ENCODE peak calls at places on chromosomes 5 and 9, in five cellular contexts. K is GM12878, Q is HepG2, F is K562, Z is H1. Y is an unnamed sample.
A peak's percentile ranks its signal among the peaks of the same experiment; 100 is the strongest.

GRCh38 chr5:29005386-29005785 is 1967.0 kb upstream of the CDH9 start:
- DNase-seq in Z (no peak), F (peak; percentile 10), K (no peak), Q (peak; percentile 6), Y (peak; percentile 1)

GRCh38 chr9:90107864-90108263 is 503.1 kb downstream of the GADD45G start:
- DNase-seq in Q (no peak), Z (no peak), F (no peak), K (no peak), Y (no peak)

GRCh38 chr5:179289756-179290385 is 55.4 kb downstream of the ADAMTS2 start:
- DNase-seq in F (no peak), K (no peak), Z (no peak), Q (no peak), Y (no peak)

GRCh38 chr5:59066367-59067163 is 483.7 kb downstream of the RAB3C start:
- DNase-seq in F (no peak), Q (no peak), Z (no peak), K (no peak), Y (no peak)

GRCh38 chr5:66323142-66323890 is 179.2 kb downstream of the SREK1 start:
- DNase-seq in Z (no peak), K (no peak), Q (no peak), F (no peak), Y (peak; percentile 72)

GRCh38 chr5:130845049-130845765 is 319.8 kb downstream of the HINT1 start:
- DNase-seq in Z (no peak), F (no peak), K (no peak), Q (no peak), Y (no peak)

GRCh38 chr9:6412572-6413364 is at the start of gene UHRF2:
- DNase-seq in Q (peak; percentile 94), Z (peak; percentile 95), F (peak; percentile 95), K (peak; percentile 93), Y (peak; percentile 98)

GRCh38 chr5:66828551-66829421 is 232.6 kb downstream of the MAST4 start:
- DNase-seq in Q (peak; percentile 7), F (no peak), Z (no peak), K (no peak), Y (peak; percentile 39)

GRCh38 chr5:142087920-142088679 is 20.5 kb upstream of the NDFIP1 start:
- DNase-seq in K (no peak), Z (no peak), F (no peak), Q (no peak), Y (no peak)

GRCh38 chr5:54257366-54258118 is 52.8 kb downstream of the ARL15 start:
- DNase-seq in Q (no peak), K (no peak), Z (no peak), F (no peak), Y (no peak)

GRCh38 chr5:115573133-115573532 is 28.6 kb upstream of the FEM1C start:
- DNase-seq in F (no peak), Q (no peak), K (no peak), Z (no peak), Y (no peak)

GRCh38 chr5:54701179-54701578 is 183.6 kb downstream of the SNX18 start:
- DNase-seq in Q (no peak), Z (no peak), F (no peak), K (no peak), Y (no peak)

GRCh38 chr5:177317959-177318377 is 6.3 kb upstream of the MXD3 start:
- DNase-seq in Q (peak; percentile 75), K (no peak), F (peak; percentile 85), Z (no peak), Y (peak; percentile 73)
- TF ChIP-seq TAF1 in Q (no peak), K (no peak), F (no peak), Z (no peak), Y (no peak)

DNA sequence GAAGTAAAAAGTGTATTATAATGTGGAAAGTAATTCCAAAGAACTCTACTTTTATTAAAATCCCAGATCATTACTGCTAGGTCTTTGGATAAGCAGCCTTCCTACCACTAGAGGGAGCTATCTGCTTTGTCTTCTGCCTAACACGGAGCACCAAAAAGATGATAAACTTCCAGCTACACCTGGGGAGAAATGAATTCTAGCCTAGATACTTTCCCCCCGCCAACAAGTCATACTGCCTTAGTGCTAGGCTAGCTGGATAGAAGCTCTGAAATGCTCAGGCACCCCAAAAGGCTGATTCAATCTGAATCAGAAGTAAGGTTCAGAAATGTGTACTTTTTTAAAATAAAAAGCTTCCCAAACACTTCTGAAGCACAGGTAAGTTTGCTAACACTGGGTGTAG is 52.5 kb downstream of the RNF145 start:
- DNase-seq in Q (peak; percentile 64), K (peak; percentile 30), F (peak; percentile 80), Z (no peak), Y (peak; percentile 68)
- TF ChIP-seq JUND in Q (no peak), K (no peak), F (no peak), Z (no peak), Y (no peak)

GRCh38 chr5:64364426-64364825 is 141.4 kb upstream of the RGS7BP start:
- DNase-seq in K (no peak), F (no peak), Z (no peak), Q (no peak), Y (no peak)
- TF ChIP-seq TAF1 in K (no peak), F (no peak), Z (no peak), Q (no peak), Y (no peak)

DNA sequence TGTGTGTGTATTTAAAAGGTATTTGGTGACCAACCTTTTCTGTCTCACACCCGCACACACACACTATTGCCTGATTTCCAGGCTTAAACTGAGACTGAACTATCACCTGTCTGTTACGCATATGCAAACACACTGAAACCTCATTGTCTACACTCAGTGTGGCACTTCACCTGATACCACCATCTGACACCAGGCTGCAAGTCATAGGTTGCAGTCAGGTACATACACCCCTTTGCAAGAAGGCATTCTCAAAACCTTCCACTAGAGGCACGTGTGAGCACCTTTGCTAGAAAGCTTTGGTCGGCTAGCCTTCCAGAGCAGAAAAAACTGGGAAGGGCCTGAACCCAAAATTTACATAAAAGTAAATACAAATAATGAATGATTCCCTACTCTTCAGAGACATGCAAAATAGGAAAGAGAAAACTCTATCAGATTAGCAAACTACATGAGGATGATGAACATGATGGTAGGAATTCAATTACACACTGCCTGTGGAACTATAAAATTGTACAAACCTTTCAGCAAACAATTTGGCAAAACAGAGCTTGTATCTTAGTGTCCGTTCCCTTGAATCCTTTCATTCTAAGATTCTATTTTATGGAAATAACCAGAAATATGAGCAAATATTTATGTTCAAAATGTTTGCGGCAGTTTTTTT is 5.9 kb upstream of the FOXD1 start:
- DNase-seq in K (no peak), Z (no peak), Q (peak; percentile 67), F (peak; percentile 77), Y (peak; percentile 52)
- TF ChIP-seq JUND in K (no peak), Z (no peak), Q (no peak), F (no peak), Y (no peak)

GRCh38 chr5:91118802-91119201 is 264.3 kb downstream of the ARRDC3 start:
- DNase-seq in F (no peak), K (no peak), Z (no peak), Q (no peak), Y (no peak)

GRCh38 chr5:91121347-91121993 is 261.6 kb downstream of the ARRDC3 start:
- DNase-seq in Q (no peak), Z (no peak), K (no peak), F (no peak), Y (no peak)

GRCh38 chr5:91122663-91123062 is 260.5 kb downstream of the ARRDC3 start:
- DNase-seq in K (no peak), Q (no peak), F (no peak), Z (no peak), Y (no peak)

GRCh38 chr5:91119265-91119664 is 263.9 kb downstream of the ARRDC3 start:
- DNase-seq in K (no peak), F (no peak), Q (no peak), Z (no peak), Y (no peak)

GRCh38 chr5:91119941-91120850 is 262.9 kb downstream of the ARRDC3 start:
- DNase-seq in F (no peak), Z (no peak), Q (no peak), K (no peak), Y (no peak)
- TF ChIP-seq TAF1 in F (no peak), Z (no peak), Q (no peak), K (no peak), Y (no peak)

GRCh38 chr5:10854526-10855277 is 93.7 kb upstream of the DAP start:
- DNase-seq in Q (no peak), Z (no peak), K (no peak), F (no peak), Y (no peak)

GRCh38 chr5:10858307-10858706 is 97.3 kb upstream of the DAP start:
- DNase-seq in Q (no peak), F (no peak), Z (no peak), K (no peak), Y (no peak)

GRCh38 chr5:10856646-10857332 is 95.8 kb upstream of the DAP start:
- DNase-seq in Q (peak; percentile 71), Z (peak; percentile 70), F (peak; percentile 61), K (no peak), Y (peak; percentile 67)

GRCh38 chr5:10857333-10857723 is 96.3 kb upstream of the DAP start:
- DNase-seq in Z (no peak), K (no peak), F (no peak), Q (no peak), Y (no peak)

DNA sequence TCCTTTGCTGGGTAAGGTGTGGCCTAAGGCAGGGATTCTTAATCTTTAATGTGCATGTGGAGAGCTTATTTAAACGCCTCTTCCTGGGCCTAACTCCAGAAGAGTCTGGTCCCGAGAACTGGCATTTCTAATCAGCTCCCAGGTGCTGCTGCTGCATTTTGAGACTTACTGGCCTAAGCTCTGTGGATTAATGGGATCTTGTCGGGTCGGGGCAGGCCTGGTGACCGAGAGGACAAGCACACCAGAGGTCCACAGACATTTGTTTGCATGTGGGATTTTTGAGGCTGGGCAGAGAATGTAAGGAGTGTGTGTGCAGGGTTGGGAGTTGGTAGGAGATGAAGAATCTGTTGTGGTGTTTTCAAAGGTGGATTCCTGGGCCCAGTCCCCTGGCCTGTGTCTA is 95.0 kb upstream of the DAP start:
- DNase-seq in K (no peak), F (no peak), Q (no peak), Z (no peak), Y (no peak)
- TF ChIP-seq JUND in K (no peak), F (no peak), Q (no peak), Z (no peak), Y (no peak)

DNA sequence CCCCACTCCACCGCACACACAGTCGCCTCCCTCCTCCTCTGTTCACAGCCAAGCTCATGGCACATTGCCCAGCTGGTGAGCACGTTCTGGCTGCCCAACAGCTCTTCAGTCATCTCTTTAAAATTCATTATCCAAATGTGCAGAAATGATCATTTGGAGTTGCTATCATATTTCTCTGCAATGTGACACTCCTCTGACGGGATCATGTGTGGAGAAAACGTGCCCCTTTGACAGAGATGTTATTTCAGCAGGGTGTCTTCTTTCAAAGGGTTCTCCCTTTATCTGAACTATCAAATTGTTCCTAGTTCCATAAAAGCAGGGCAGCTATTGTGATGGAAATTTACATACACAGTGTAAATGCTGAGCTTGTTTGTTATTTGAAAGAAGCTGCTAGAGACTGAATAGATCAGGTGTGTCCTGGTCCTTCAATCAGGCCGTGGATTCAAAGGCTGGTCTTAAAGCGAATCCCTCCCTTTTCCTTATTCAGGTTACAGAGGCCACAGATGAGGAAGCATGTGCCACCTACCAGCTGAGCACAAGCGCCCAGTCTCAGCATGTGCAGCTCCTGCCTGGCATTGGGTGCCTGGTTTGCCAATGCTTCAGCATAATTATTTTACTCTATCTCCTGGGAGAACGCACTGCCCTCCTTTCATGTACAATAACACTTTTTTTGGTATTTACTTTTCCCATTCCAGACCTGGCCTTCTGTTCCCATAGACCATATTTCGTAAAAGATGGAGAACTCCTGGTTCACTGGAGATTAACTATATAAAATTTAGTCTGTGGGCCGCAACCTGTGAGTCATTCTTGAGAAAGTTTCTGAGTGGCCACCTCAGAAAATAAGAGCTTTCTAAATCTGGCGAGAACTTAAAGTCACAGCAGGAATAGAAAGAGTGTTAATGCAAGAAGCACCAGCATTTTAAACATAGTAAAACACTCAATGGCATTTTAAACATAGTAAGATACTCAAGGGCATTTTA is 433.7 kb downstream of the ENC1 start:
- DNase-seq in F (no peak), Z (peak; percentile 3), K (no peak), Q (no peak), Y (peak; percentile 35)
- TF ChIP-seq TAF1 in F (no peak), Z (no peak), K (no peak), Q (no peak), Y (no peak)

Y was measured in SK-N-SH.